ENCODE peak calls at places on chromosomes 6 and 20, in eight cellular contexts. One of them, this sample, is unnamed.
A peak's percentile ranks its signal among the peaks of the same experiment; 100 is the strongest.

GRCh38 chr20:22630698-22631097 is 46.3 kb upstream of the FOXA2 start:
- DNase-seq in AG08396: no peak
- DNase-seq in neuronal stem cell: no peak
- DNase-seq in pancreas: no peak
- DNase-seq in neural crest cell: no peak
- DNase-seq in CD8-positive, alpha-beta memory T cell: no peak
- DNase-seq in NCI-H1417: no peak
- DNase-seq in T-helper 1 cell: no peak
- DNase-seq in this sample: no peak

GRCh38 chr20:47546184-47547033 is 44.7 kb downstream of the NCOA3 start:
- DNase-seq in neuronal stem cell: no peak
- DNase-seq in neural crest cell: no peak
- DNase-seq in NCI-H1417: no peak
- DNase-seq in CD8-positive, alpha-beta memory T cell: no peak
- DNase-seq in pancreas: no peak
- DNase-seq in T-helper 1 cell: no peak
- DNase-seq in AG08396: peak; percentile 49
- DNase-seq in this sample: no peak

GRCh38 chr20:46214831-46215488 is 93.3 kb downstream of the CDH22 start:
- DNase-seq in neural crest cell: no peak
- DNase-seq in NCI-H1417: peak; percentile 71
- DNase-seq in AG08396: no peak
- DNase-seq in pancreas: no peak
- DNase-seq in T-helper 1 cell: no peak
- DNase-seq in neuronal stem cell: no peak
- DNase-seq in CD8-positive, alpha-beta memory T cell: no peak
- DNase-seq in this sample: no peak

GRCh38 chr6:79441222-79441621 is 96.0 kb downstream of the LCA5 start:
- DNase-seq in NCI-H1417: no peak
- DNase-seq in neural crest cell: no peak
- DNase-seq in T-helper 1 cell: no peak
- DNase-seq in AG08396: no peak
- DNase-seq in neuronal stem cell: no peak
- DNase-seq in pancreas: no peak
- DNase-seq in CD8-positive, alpha-beta memory T cell: no peak
- DNase-seq in this sample: no peak

GRCh38 chr6:157946865-157947532 is 34.7 kb upstream of the SYNJ2 start:
- DNase-seq in T-helper 1 cell: no peak
- DNase-seq in NCI-H1417: no peak
- DNase-seq in AG08396: no peak
- DNase-seq in neuronal stem cell: no peak
- DNase-seq in pancreas: no peak
- DNase-seq in CD8-positive, alpha-beta memory T cell: no peak
- DNase-seq in neural crest cell: no peak
- DNase-seq in this sample: peak; percentile 39

GRCh38 chr6:38115633-38116022 is 296.1 kb downstream of the ZFAND3 start:
- DNase-seq in CD8-positive, alpha-beta memory T cell: no peak
- DNase-seq in AG08396: no peak
- DNase-seq in T-helper 1 cell: no peak
- DNase-seq in pancreas: no peak
- DNase-seq in neural crest cell: no peak
- DNase-seq in NCI-H1417: no peak
- DNase-seq in neuronal stem cell: no peak
- DNase-seq in this sample: no peak

GRCh38 chr6:17972074-17972966 is 15.1 kb downstream of the KIF13A start:
- DNase-seq in CD8-positive, alpha-beta memory T cell: no peak
- DNase-seq in T-helper 1 cell: no peak
- DNase-seq in NCI-H1417: no peak
- DNase-seq in neuronal stem cell: no peak
- DNase-seq in AG08396: no peak
- DNase-seq in pancreas: no peak
- DNase-seq in neural crest cell: no peak
- DNase-seq in this sample: no peak

GRCh38 chr6:11202513-11203305 is 29.8 kb downstream of the NEDD9 start:
- DNase-seq in pancreas: no peak
- DNase-seq in AG08396: no peak
- DNase-seq in neuronal stem cell: peak; percentile 37
- DNase-seq in neural crest cell: peak; percentile 54
- DNase-seq in NCI-H1417: no peak
- DNase-seq in T-helper 1 cell: no peak
- DNase-seq in CD8-positive, alpha-beta memory T cell: peak; percentile 50
- DNase-seq in this sample: peak; percentile 62

GRCh38 chr20:46324960-46325703 is 16.8 kb upstream of the CDH22 start:
- DNase-seq in neuronal stem cell: no peak
- DNase-seq in NCI-H1417: peak; percentile 24
- DNase-seq in pancreas: no peak
- DNase-seq in T-helper 1 cell: no peak
- DNase-seq in AG08396: peak; percentile 50
- DNase-seq in neural crest cell: peak; percentile 45
- DNase-seq in CD8-positive, alpha-beta memory T cell: no peak
- DNase-seq in this sample: no peak

GRCh38 chr6:6220718-6221117 is 99.7 kb downstream of the F13A1 start:
- DNase-seq in neuronal stem cell: no peak
- DNase-seq in neural crest cell: no peak
- DNase-seq in NCI-H1417: no peak
- DNase-seq in AG08396: no peak
- DNase-seq in pancreas: no peak
- DNase-seq in CD8-positive, alpha-beta memory T cell: no peak
- DNase-seq in T-helper 1 cell: no peak
- DNase-seq in this sample: no peak

GRCh38 chr6:24242924-24243323 is 114.9 kb downstream of the DCDC2 start:
- DNase-seq in pancreas: no peak
- DNase-seq in neuronal stem cell: no peak
- DNase-seq in T-helper 1 cell: no peak
- DNase-seq in neural crest cell: no peak
- DNase-seq in NCI-H1417: no peak
- DNase-seq in CD8-positive, alpha-beta memory T cell: no peak
- DNase-seq in AG08396: no peak
- DNase-seq in this sample: no peak

GRCh38 chr6:90425161-90425641 is 128.6 kb upstream of the BACH2 start:
- DNase-seq in T-helper 1 cell: no peak
- DNase-seq in pancreas: no peak
- DNase-seq in neuronal stem cell: no peak
- DNase-seq in CD8-positive, alpha-beta memory T cell: peak; percentile 49
- DNase-seq in AG08396: no peak
- DNase-seq in NCI-H1417: no peak
- DNase-seq in neural crest cell: no peak
- DNase-seq in this sample: no peak

GRCh38 chr6:112827793-112828192 is 480.7 kb downstream of the RFPL4B start:
- DNase-seq in neural crest cell: no peak
- DNase-seq in neuronal stem cell: no peak
- DNase-seq in pancreas: no peak
- DNase-seq in NCI-H1417: no peak
- DNase-seq in AG08396: no peak
- DNase-seq in T-helper 1 cell: no peak
- DNase-seq in CD8-positive, alpha-beta memory T cell: no peak
- DNase-seq in this sample: no peak

GRCh38 chr6:97978855-97979271 is 695.8 kb upstream of the MMS22L start:
- DNase-seq in neural crest cell: no peak
- DNase-seq in neuronal stem cell: no peak
- DNase-seq in pancreas: no peak
- DNase-seq in AG08396: no peak
- DNase-seq in T-helper 1 cell: no peak
- DNase-seq in CD8-positive, alpha-beta memory T cell: no peak
- DNase-seq in NCI-H1417: no peak
- DNase-seq in this sample: peak; percentile 46

GRCh38 chr6:151389640-151390275 is 1.6 kb downstream of the ZBTB2 start:
- DNase-seq in neuronal stem cell: no peak
- DNase-seq in CD8-positive, alpha-beta memory T cell: no peak
- DNase-seq in neural crest cell: peak; percentile 49
- DNase-seq in T-helper 1 cell: no peak
- DNase-seq in AG08396: peak; percentile 56
- DNase-seq in NCI-H1417: peak; percentile 73
- DNase-seq in pancreas: peak; percentile 64
- DNase-seq in this sample: no peak